ENCODE peak calls at places on chromosomes 12 and 14, in five cellular contexts. M, J, X, F and S are unnamed samples.

GRCh38 chr12:132217800-132218518 is 73.7 kb downstream of the NOC4L start:
- DNase-seq in J (no peak), F (no peak), X (no peak), M (no peak), S (no peak)

GRCh38 chr12:52350786-52351185 is 16.5 kb downstream of the KRT85 start:
- DNase-seq in J (no peak), X (no peak), M (no peak), F (no peak), S (no peak)

GRCh38 chr12:126747530-126748149 is 1519.3 kb upstream of the TMEM132C start:
- DNase-seq in F (peak), M (peak), J (peak), X (no peak), S (peak)

GRCh38 chr14:69077841-69078240 is 75.1 kb downstream of the DCAF5 start:
- DNase-seq in F (no peak), X (no peak), M (no peak), J (no peak), S (no peak)

GRCh38 chr14:91316761-91317160 is 72.3 kb upstream of the GPR68 start:
- DNase-seq in X (no peak), J (no peak), M (no peak), F (no peak), S (no peak)

GRCh38 chr12:111297703-111298426 is 71.0 kb downstream of the PHETA1 start:
- DNase-seq in M (no peak), J (no peak), X (no peak), F (peak), S (no peak)

GRCh38 chr12:43238281-43238680 is 313.7 kb downstream of the ADAMTS20 start:
- DNase-seq in M (no peak), X (no peak), J (peak), F (no peak), S (no peak)

GRCh38 chr14:97266653-97267052 is 469.5 kb downstream of the VRK1 start:
- DNase-seq in F (no peak), M (peak), J (no peak), X (no peak), S (no peak)

GRCh38 chr12:124463341-124463861 is 104.0 kb downstream of the NCOR2 start:
- DNase-seq in X (no peak), M (no peak), J (no peak), F (no peak), S (no peak)

GRCh38 chr12:90922068-90922743 is 32.8 kb downstream of the CCER1 start:
- DNase-seq in M (no peak), F (no peak), X (no peak), J (no peak), S (no peak)

GRCh38 chr12:76890407-76891143 is 11.8 kb upstream of the CSRP2 start:
- DNase-seq in X (no peak), J (no peak), M (no peak), F (no peak), S (no peak)

GRCh38 chr14:59190372-59190771 is 1.9 kb downstream of the DAAM1 start:
- DNase-seq in F (peak), X (no peak), M (peak), J (peak), S (no peak)

GRCh38 chr12:123767613-123768012 is 5.5 kb downstream of the DNAH10 start:
- DNase-seq in M (no peak), F (no peak), X (peak), J (no peak), S (no peak)

GRCh38 chr12:76276499-76277151 is 71.6 kb downstream of the BBS10 start:
- DNase-seq in X (no peak), J (no peak), F (no peak), M (no peak), S (no peak)

GRCh38 chr12:109666068-109666467 is 47.6 kb upstream of the FAM222A start:
- DNase-seq in F (no peak), J (no peak), M (no peak), X (no peak), S (no peak)

GRCh38 chr14:98174031-98174430 is 1098.0 kb downstream of the BCL11B start:
- DNase-seq in F (no peak), X (no peak), J (no peak), M (no peak), S (no peak)

GRCh38 chr14:96762650-96763049 is 34.5 kb upstream of the VRK1 start:
- DNase-seq in M (peak), F (peak), J (peak), X (peak), S (peak)

GRCh38 chr12:45468751-45469615 is 253.1 kb downstream of the ANO6 start:
- DNase-seq in F (no peak), J (no peak), M (no peak), X (no peak), S (no peak)

GRCh38 chr12:56029666-56030293 is 8.9 kb downstream of the IKZF4 start:
- DNase-seq in J (peak), F (peak), M (peak), X (no peak), S (peak)

GRCh38 chr14:89422952-89423345 is 5.9 kb upstream of the FOXN3 start:
- DNase-seq in J (no peak), X (no peak), M (no peak), F (no peak), S (no peak)

GRCh38 chr12:78645956-78646355 is 218.6 kb upstream of the SYT1 start:
- DNase-seq in M (peak), X (no peak), F (no peak), J (no peak), S (no peak)

GRCh38 chr14:57382283-57382682 is 8.1 kb upstream of the NAA30 start:
- DNase-seq in J (no peak), X (no peak), M (peak), F (no peak), S (no peak)

GRCh38 chr12:64611430-64612286 is 1.4 kb downstream of the RASSF3 start:
- DNase-seq in F (peak), X (no peak), M (no peak), J (peak), S (no peak)
- TF ChIP-seq FOXM1 in F (no peak), X (no peak), M (no peak), J (no peak), S (no peak)

GRCh38 chr12:28415755-28416154 is 225.5 kb downstream of the CCDC91 start:
- DNase-seq in X (no peak), F (no peak), M (no peak), J (peak), S (no peak)

GRCh38 chr12:28413455-28414109 is 223.3 kb downstream of the CCDC91 start:
- DNase-seq in J (peak), X (no peak), M (no peak), F (no peak), S (no peak)

DNA sequence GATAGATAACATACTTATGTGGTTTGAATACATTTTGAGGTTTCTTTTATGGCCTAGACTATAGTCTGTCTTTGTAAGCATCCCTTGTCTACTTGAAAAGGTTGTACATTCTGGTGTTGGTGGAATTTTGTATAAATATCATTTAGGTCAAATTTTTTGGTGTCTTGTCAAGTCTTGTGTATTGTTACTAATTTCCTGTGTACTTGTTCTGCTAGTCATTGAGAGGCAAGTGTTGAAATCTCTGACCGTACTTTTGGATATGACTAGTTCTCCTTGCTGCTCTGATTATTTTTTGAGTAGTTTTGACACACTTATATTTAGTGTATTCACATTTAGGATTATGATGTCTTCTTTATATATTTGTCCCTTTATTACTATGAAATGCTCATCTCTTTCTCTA is 219.6 kb downstream of the CCDC91 start:
- DNase-seq in M (no peak), F (no peak), X (no peak), J (no peak), S (no peak)
- TF ChIP-seq FOXM1 in M (no peak), F (no peak), X (no peak), J (no peak), S (no peak)

DNA sequence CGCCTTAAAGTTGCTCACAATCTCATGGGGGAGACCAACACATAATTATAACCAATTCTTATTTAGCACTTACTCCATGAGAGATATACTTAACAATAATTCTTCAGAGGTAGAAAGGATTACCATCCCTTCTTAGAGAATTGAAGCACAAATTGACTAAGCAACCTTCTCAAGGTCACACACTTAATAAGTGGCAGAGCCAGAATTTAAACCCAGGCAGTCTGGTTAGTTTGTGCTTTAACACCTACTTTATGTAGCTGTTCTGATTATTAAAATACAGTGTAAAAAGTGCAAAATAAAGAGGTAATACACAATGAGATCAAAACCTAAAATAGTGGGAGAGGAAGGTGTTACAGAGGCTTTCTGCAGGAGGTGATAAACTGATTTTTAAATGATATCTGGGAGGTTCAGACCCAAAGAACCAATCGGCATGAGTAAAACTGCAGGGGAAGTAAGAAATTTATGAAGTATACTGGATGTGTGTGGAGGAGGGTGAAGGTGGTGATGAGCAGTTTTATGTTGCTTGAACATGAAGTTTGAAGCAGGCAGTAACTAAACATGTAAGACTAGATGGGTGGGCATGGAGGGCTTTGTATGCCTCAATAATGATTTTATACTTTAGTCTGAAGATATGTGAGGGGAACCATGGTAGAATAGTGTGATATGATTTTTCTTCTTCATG is 5.7 kb downstream of the ZBTB1 start:
- DNase-seq in X (no peak), M (no peak), J (no peak), F (no peak), S (no peak)
- TF ChIP-seq FOXM1 in X (no peak), M (no peak), J (no peak), F (no peak), S (no peak)

DNA sequence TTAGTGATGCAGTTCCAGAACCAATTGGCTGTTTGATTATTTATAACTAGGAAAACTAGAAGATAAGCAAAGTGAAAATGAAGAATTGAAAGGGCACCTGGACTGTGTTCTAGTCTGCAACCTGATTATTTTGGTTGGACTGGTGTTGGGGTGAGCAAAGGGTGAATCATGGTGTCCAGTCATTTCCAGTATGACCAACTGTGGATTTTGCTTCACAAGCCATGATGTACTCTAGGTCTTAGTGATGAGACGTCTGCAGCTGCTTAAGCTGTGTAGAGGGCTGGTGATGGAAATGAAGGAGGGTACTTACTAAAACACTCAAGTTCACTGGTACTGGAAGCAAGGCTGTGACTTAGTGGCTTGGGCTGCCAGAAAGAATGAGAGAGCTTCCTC is 193.2 kb upstream of the FRMD6 start:
- DNase-seq in F (no peak), X (no peak), J (no peak), M (no peak), S (no peak)
- TF ChIP-seq FOXM1 in F (no peak), X (no peak), J (no peak), M (no peak), S (no peak)

GRCh38 chr14:35687335-35687939 is 121.7 kb downstream of the RALGAPA1 start:
- DNase-seq in M (peak), F (peak), X (peak), J (peak), S (peak)
- TF ChIP-seq FOXM1 in M (no peak), F (no peak), X (peak), J (no peak), S (no peak)

GRCh38 chr14:104659146-104659545 is 30.3 kb upstream of the INF2 start:
- DNase-seq in M (no peak), J (no peak), F (no peak), X (no peak), S (no peak)
- TF ChIP-seq FOXM1 in M (no peak), J (no peak), F (no peak), X (no peak), S (no peak)

GRCh38 chr14:37668646-37669045 is 73.2 kb downstream of the TTC6 start:
- DNase-seq in M (no peak), X (no peak), F (no peak), J (no peak), S (no peak)
- TF ChIP-seq FOXM1 in M (no peak), X (no peak), F (no peak), J (no peak), S (no peak)

DNA sequence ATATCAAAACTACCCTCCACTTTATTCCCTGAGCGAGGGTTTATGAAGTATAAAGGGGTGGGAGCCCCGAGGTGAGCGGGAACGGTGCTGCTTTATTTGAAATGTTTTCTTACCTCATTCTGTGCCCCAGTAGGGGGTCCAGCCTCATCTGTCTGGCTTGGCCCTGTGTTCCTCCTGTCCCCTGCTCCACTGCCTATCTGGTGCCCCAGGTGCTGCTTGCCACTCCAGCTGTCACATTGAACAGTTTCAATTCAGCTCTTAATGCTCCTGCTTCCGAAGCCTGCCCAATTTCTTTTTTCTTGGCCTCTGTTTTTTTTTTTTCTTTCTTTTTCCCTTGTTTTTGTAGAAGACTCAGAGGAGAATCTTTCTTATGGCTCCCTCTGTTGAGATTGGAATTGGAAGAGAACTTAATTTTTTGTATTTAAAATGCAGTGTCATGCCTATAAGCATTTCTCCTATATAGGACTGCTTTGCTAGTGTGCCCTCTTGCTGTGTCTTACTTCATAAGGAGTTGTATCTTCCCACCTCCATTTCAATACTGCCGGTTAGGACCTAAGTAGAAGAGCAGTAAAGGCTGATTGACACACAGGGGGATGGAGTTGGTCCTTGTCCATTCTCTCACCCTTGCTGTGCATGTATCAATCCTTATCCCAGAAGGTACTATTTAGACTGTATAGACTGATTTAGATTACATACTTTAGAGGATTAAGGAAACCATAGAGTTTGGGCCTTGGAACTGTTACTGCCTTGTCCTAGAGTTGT is 2.3 kb downstream of the ATXN7L3B start:
- DNase-seq in F (no peak), M (no peak), X (no peak), J (peak), S (peak)
- TF ChIP-seq FOXM1 in F (no peak), M (no peak), X (no peak), J (no peak), S (no peak)